ENCODE peak calls at places on chromosomes 3 and 15, in four cellular contexts. One of them, this sample, is unnamed.

GRCh38 chr15:37819191-37819590 is 115.2 kb upstream of the TMCO5A start:
- DNase-seq in psoas muscle: no peak
- DNase-seq in AG04450: no peak
- DNase-seq in fibroblast of lung: peak; percentile 66
- DNase-seq in this sample: peak; percentile 51

GRCh38 chr3:156548041-156548687 is 6.8 kb downstream of the SSR3 start:
- DNase-seq in psoas muscle: no peak
- DNase-seq in AG04450: no peak
- DNase-seq in fibroblast of lung: no peak
- DNase-seq in this sample: peak; percentile 25

GRCh38 chr3:43330981-43331380 is 44.6 kb downstream of the SNRK start:
- DNase-seq in psoas muscle: no peak
- DNase-seq in AG04450: no peak
- DNase-seq in fibroblast of lung: peak; percentile 51
- DNase-seq in this sample: peak; percentile 5

GRCh38 chr3:18099611-18100010 is 325.5 kb downstream of the SATB1 start:
- DNase-seq in psoas muscle: no peak
- DNase-seq in AG04450: no peak
- DNase-seq in fibroblast of lung: peak; percentile 50
- DNase-seq in this sample: no peak

GRCh38 chr3:102512734-102513518 is 78.1 kb downstream of the ZPLD1 start:
- DNase-seq in psoas muscle: no peak
- DNase-seq in AG04450: no peak
- DNase-seq in fibroblast of lung: peak; percentile 25
- DNase-seq in this sample: no peak

GRCh38 chr3:2851835-2852234 is 258.3 kb downstream of the IL5RA start:
- DNase-seq in psoas muscle: peak; percentile 27
- DNase-seq in AG04450: no peak
- DNase-seq in fibroblast of lung: no peak
- DNase-seq in this sample: no peak

GRCh38 chr3:122586918-122587317 is 9.5 kb downstream of the PARP15 start:
- DNase-seq in psoas muscle: no peak
- DNase-seq in AG04450: no peak
- DNase-seq in fibroblast of lung: no peak
- DNase-seq in this sample: no peak

GRCh38 chr3:45417949-45418847 is 29.8 kb downstream of the LARS2 start:
- DNase-seq in psoas muscle: no peak
- DNase-seq in AG04450: no peak
- DNase-seq in fibroblast of lung: no peak
- DNase-seq in this sample: no peak

GRCh38 chr3:57755368-57756021 is 614 bp upstream of the SLMAP start:
- DNase-seq in psoas muscle: no peak
- DNase-seq in AG04450: no peak
- DNase-seq in fibroblast of lung: peak; percentile 85
- DNase-seq in this sample: peak; percentile 60

GRCh38 chr15:91409430-91409829 is 309.4 kb downstream of the SV2B start:
- DNase-seq in psoas muscle: no peak
- DNase-seq in AG04450: no peak
- DNase-seq in fibroblast of lung: peak; percentile 36
- DNase-seq in this sample: peak; percentile 11

GRCh38 chr15:58498821-58499580 is 67.2 kb downstream of the LIPC start:
- DNase-seq in psoas muscle: no peak
- DNase-seq in AG04450: peak; percentile 91
- DNase-seq in fibroblast of lung: peak; percentile 67
- DNase-seq in this sample: peak; percentile 66

GRCh38 chr3:88301273-88302002 is 151.7 kb downstream of the C3orf38 start:
- DNase-seq in psoas muscle: no peak
- DNase-seq in AG04450: no peak
- DNase-seq in fibroblast of lung: peak; percentile 0
- DNase-seq in this sample: no peak

GRCh38 chr3:46545695-46546630 is 20.1 kb downstream of the LRRC2 start:
- DNase-seq in psoas muscle: no peak
- DNase-seq in AG04450: no peak
- DNase-seq in fibroblast of lung: no peak
- DNase-seq in this sample: no peak

GRCh38 chr3:113736548-113737089 is 9.4 kb downstream of the NAA50 start:
- DNase-seq in psoas muscle: no peak
- DNase-seq in AG04450: peak; percentile 43
- DNase-seq in fibroblast of lung: peak; percentile 54
- DNase-seq in this sample: peak; percentile 86

GRCh38 chr3:11437506-11437905 is 165.3 kb downstream of the ATG7 start:
- DNase-seq in psoas muscle: no peak
- DNase-seq in AG04450: no peak
- DNase-seq in fibroblast of lung: no peak
- DNase-seq in this sample: no peak

GRCh38 chr3:11435420-11435819 is 163.2 kb downstream of the ATG7 start:
- DNase-seq in psoas muscle: no peak
- DNase-seq in AG04450: no peak
- DNase-seq in fibroblast of lung: no peak
- DNase-seq in this sample: no peak

GRCh38 chr3:11436775-11437174 is 164.6 kb downstream of the ATG7 start:
- DNase-seq in psoas muscle: no peak
- DNase-seq in AG04450: no peak
- DNase-seq in fibroblast of lung: no peak
- DNase-seq in this sample: no peak

GRCh38 chr3:11434697-11435096 is 162.5 kb downstream of the ATG7 start:
- DNase-seq in psoas muscle: no peak
- DNase-seq in AG04450: no peak
- DNase-seq in fibroblast of lung: no peak
- DNase-seq in this sample: no peak

GRCh38 chr3:11438636-11439035 is 166.4 kb downstream of the ATG7 start:
- DNase-seq in psoas muscle: no peak
- DNase-seq in AG04450: no peak
- DNase-seq in fibroblast of lung: no peak
- DNase-seq in this sample: peak; percentile 61
- TF ChIP-seq CTCF in psoas muscle: no peak
- TF ChIP-seq CTCF in AG04450: peak; percentile 24
- TF ChIP-seq CTCF in fibroblast of lung: no peak
- TF ChIP-seq CTCF in this sample: peak; percentile 39

DNA sequence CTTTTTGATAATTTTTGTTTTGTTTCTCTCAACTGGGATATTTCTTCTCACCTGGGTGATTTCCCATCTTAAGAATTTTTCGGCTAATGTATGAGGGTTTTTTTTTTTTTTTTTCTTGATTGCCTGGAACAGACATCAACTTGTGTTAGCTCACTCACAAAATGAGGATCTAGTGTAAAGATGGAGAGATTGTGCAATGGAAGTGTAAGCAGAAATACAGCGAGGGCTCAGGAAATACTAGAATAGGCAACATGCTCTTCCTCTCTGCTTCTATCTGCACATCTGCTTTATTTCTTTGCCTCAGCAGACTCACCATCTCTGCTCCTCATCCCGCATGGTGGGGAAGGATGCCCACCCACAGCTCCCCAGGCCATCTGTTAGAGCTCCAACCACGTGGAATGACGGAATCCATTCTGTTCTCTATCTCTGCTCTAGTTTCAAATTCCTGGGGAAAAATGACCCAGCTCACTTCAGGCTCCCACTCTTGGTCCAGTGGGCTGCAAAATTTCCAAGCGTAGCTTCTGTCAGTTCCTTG is 128.0 kb upstream of the ADAMTS9 start:
- DNase-seq in psoas muscle: no peak
- DNase-seq in AG04450: no peak
- DNase-seq in fibroblast of lung: no peak
- DNase-seq in this sample: no peak
- H3K4me3 ChIP-seq in psoas muscle: no peak overlapping the region
- H3K4me3 ChIP-seq in AG04450: no peak overlapping the region
- H3K4me3 ChIP-seq in fibroblast of lung: no peak overlapping the region
- H3K4me3 ChIP-seq in this sample: no peak overlapping the region

GRCh38 chr3:123627673-123628670 is 43.1 kb upstream of the HACD2 start:
- DNase-seq in psoas muscle: no peak
- DNase-seq in AG04450: no peak
- DNase-seq in fibroblast of lung: no peak
- DNase-seq in this sample: no peak
- TF ChIP-seq CTCF in psoas muscle: no peak
- TF ChIP-seq CTCF in AG04450: no peak
- TF ChIP-seq CTCF in fibroblast of lung: no peak
- TF ChIP-seq CTCF in this sample: no peak

DNA sequence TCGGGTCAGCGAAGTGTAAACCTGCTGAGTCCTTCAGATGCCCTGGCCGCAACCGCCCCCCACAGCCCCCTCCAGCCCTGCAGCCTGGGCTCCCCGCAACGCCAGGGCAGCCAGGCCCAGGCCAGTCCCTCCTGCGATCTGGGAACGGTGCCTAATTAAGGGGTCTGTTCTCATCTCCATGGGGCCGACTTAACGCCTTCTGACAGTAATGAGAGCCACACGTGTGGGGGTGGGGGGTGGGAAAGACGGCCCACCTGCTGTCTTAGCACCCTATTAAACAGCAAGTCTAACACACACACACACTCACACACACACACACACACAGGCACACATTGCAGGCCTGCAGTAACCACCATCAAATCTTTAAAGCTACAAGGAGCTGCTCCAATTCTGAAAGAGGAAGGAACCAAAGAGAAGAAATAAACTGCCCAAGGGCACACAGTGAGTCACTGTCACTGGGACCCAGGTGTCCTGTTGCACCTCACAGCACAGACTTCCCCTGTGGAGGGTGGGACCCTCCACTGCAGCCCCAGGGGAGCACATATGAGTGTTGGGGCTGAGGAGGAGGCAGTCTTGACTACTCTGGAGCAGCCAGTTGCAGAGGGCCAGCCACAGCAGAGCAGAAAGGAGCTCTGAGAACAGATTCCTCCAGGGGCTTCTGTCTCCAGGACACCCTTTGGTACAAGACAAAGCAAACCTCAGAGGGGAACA is 31.8 kb upstream of the HES1 start:
- DNase-seq in psoas muscle: no peak
- DNase-seq in AG04450: no peak
- DNase-seq in fibroblast of lung: no peak
- DNase-seq in this sample: no peak
- H3K4me3 ChIP-seq in psoas muscle: no peak overlapping the region
- H3K4me3 ChIP-seq in AG04450: no peak overlapping the region
- H3K4me3 ChIP-seq in fibroblast of lung: no peak overlapping the region
- H3K4me3 ChIP-seq in this sample: no peak overlapping the region

DNA sequence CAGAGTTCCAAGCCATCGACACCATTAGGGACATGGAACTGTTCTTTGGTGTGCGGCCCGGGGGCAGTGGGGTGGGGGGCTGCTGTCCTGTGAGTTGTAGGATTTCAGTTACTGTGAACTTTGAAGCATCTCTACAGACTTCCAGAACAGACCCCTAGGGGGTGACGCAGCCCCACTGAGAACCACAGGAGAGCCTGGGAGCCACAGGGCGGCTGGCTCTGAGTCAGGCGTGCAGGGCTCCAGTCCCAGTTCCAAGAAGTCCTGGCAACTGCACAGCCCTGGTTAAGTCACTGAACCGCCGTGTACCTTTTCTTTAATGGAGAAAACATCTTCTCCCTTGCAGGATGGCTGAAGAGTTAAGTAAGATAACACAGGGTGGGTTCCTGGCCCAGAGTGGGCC is 23.5 kb upstream of the LRTM1 start:
- DNase-seq in psoas muscle: peak; percentile 86
- DNase-seq in AG04450: peak; percentile 83
- DNase-seq in fibroblast of lung: peak; percentile 93
- DNase-seq in this sample: peak; percentile 92
- TF ChIP-seq CTCF in psoas muscle: peak; percentile 75
- TF ChIP-seq CTCF in AG04450: peak; percentile 93
- TF ChIP-seq CTCF in fibroblast of lung: peak; percentile 79
- TF ChIP-seq CTCF in this sample: peak; percentile 88

This sample was measured in fibroblast of the aortic adventitia.